ENCODE peak calls at places on chromosome 10, in five cellular contexts. R is activated B cell treated with CpG ODN at 0.5 μM for 24 hours, A is hepatic stellate cell, J is NCI-H1105 treated with DMSO at 0.1 percent for 48 hours, E is fibroblast of the conjunctiva. B is an unnamed sample.
A peak's percentile ranks its signal among the peaks of the same experiment; 100 is the strongest.

GRCh38 chr10:3207351-3207750 is 34.8 kb upstream of the PITRM1 start:
- DNase-seq in R (no peak), A (no peak), J (no peak), E (no peak), B (no peak)

GRCh38 chr10:78491812-78492211 is 458.1 kb downstream of the RPS24 start:
- DNase-seq in R (no peak), J (no peak), A (no peak), E (no peak), B (no peak)

GRCh38 chr10:112732277-112732891 is 217.7 kb upstream of the TCF7L2 start:
- DNase-seq in A (no peak), E (no peak), J (no peak), R (no peak), B (no peak)

GRCh38 chr10:6083523-6084475 is 5.0 kb upstream of the RBM17 start:
- DNase-seq in J (no peak), E (no peak), A (no peak), R (no peak), B (peak; percentile 36)

GRCh38 chr10:101079874-101080273 is 18.1 kb downstream of the KAZALD1 start:
- DNase-seq in E (no peak), J (peak; percentile 54), A (no peak), R (no peak), B (no peak)

GRCh38 chr10:53403688-53404087 is 631.1 kb upstream of the MBL2 start:
- DNase-seq in E (no peak), A (no peak), J (no peak), R (no peak), B (peak; percentile 8)

GRCh38 chr10:114374141-114374791 is 30.0 kb downstream of the AFAP1L2 start:
- DNase-seq in R (no peak), E (peak; percentile 28), A (peak; percentile 48), J (no peak), B (peak; percentile 58)

GRCh38 chr10:133608855-133609254 is 17.7 kb downstream of the FRG2B start:
- DNase-seq in R (no peak), A (no peak), J (peak; percentile 23), E (no peak), B (peak; percentile 33)

GRCh38 chr10:114403545-114404161 is 649 bp downstream of the AFAP1L2 start:
- DNase-seq in E (no peak), R (no peak), A (peak; percentile 55), J (no peak), B (no peak)

GRCh38 chr10:132470306-132471124 is 67.1 kb upstream of the INPP5A start:
- DNase-seq in J (no peak), R (no peak), A (no peak), E (no peak), B (no peak)

GRCh38 chr10:130255777-130256176 is 119.6 kb downstream of the GLRX3 start:
- DNase-seq in E (no peak), A (no peak), J (no peak), R (no peak), B (no peak)

GRCh38 chr10:130859427-130859826 is 452.1 kb downstream of the TCERG1L start:
- DNase-seq in E (no peak), J (no peak), A (no peak), R (no peak), B (no peak)

B was measured in choroid plexus epithelial cell.